ENCODE peak calls at places on chromosome 9, in ten cellular contexts. One of them, this sample, is unnamed. For H3K9me3, the result is how much of the 10 kb centered on the place peaks cover.

GRCh38 chr9:122364783-122365150 is 6.1 kb upstream of the PTGS1 start:
- DNase-seq in OCI-LY7: no peak
- DNase-seq in ovary: no peak
- DNase-seq in colonic mucosa: no peak
- DNase-seq in uterus: no peak
- DNase-seq in A673: no peak
- DNase-seq in body of pancreas: no peak
- DNase-seq in heart left ventricle: no peak
- DNase-seq in left lung: no peak
- DNase-seq in fibroblast of lung: no peak
- DNase-seq in this sample: no peak

GRCh38 chr9:126722252-126722921 is 82.5 kb upstream of the ZBTB43 start:
- DNase-seq in OCI-LY7: peak
- DNase-seq in ovary: no peak
- DNase-seq in colonic mucosa: peak
- DNase-seq in uterus: peak
- DNase-seq in A673: peak
- DNase-seq in body of pancreas: peak
- DNase-seq in heart left ventricle: peak
- DNase-seq in left lung: peak
- DNase-seq in fibroblast of lung: peak
- DNase-seq in this sample: peak

GRCh38 chr9:111316796-111317195 is 13.2 kb downstream of the OR2K2 start:
- DNase-seq in OCI-LY7: no peak
- DNase-seq in ovary: no peak
- DNase-seq in colonic mucosa: no peak
- DNase-seq in uterus: no peak
- DNase-seq in A673: no peak
- DNase-seq in body of pancreas: no peak
- DNase-seq in heart left ventricle: no peak
- DNase-seq in left lung: no peak
- DNase-seq in fibroblast of lung: no peak
- DNase-seq in this sample: no peak

GRCh38 chr9:129353697-129354336 is 175.8 kb upstream of the IER5L start:
- DNase-seq in OCI-LY7: no peak
- DNase-seq in ovary: peak
- DNase-seq in colonic mucosa: no peak
- DNase-seq in uterus: no peak
- DNase-seq in A673: no peak
- DNase-seq in body of pancreas: no peak
- DNase-seq in heart left ventricle: no peak
- DNase-seq in left lung: peak
- DNase-seq in fibroblast of lung: no peak
- DNase-seq in this sample: no peak

GRCh38 chr9:9341203-9341602 is 1271.6 kb downstream of the PTPRD start:
- DNase-seq in OCI-LY7: no peak
- DNase-seq in ovary: no peak
- DNase-seq in colonic mucosa: no peak
- DNase-seq in uterus: no peak
- DNase-seq in A673: no peak
- DNase-seq in body of pancreas: no peak
- DNase-seq in heart left ventricle: no peak
- DNase-seq in left lung: no peak
- DNase-seq in fibroblast of lung: no peak
- DNase-seq in this sample: no peak

GRCh38 chr9:129432255-129432654 is 188.6 kb downstream of the C9orf50 start:
- DNase-seq in OCI-LY7: no peak
- DNase-seq in ovary: no peak
- DNase-seq in colonic mucosa: no peak
- DNase-seq in uterus: no peak
- DNase-seq in A673: no peak
- DNase-seq in body of pancreas: no peak
- DNase-seq in heart left ventricle: no peak
- DNase-seq in left lung: peak
- DNase-seq in fibroblast of lung: no peak
- DNase-seq in this sample: no peak

GRCh38 chr9:137305788-137306545 is 3.9 kb upstream of the NRARP start:
- DNase-seq in OCI-LY7: no peak
- DNase-seq in ovary: no peak
- DNase-seq in colonic mucosa: no peak
- DNase-seq in uterus: peak
- DNase-seq in A673: no peak
- DNase-seq in body of pancreas: peak
- DNase-seq in heart left ventricle: peak
- DNase-seq in left lung: peak
- DNase-seq in fibroblast of lung: no peak
- DNase-seq in this sample: no peak

GRCh38 chr9:131407717-131408195 is 13.9 kb downstream of the PRRC2B start:
- DNase-seq in OCI-LY7: no peak
- DNase-seq in ovary: no peak
- DNase-seq in colonic mucosa: no peak
- DNase-seq in uterus: peak
- DNase-seq in A673: peak
- DNase-seq in body of pancreas: peak
- DNase-seq in heart left ventricle: peak
- DNase-seq in left lung: no peak
- DNase-seq in fibroblast of lung: peak
- DNase-seq in this sample: peak

GRCh38 chr9:92154016-92154415 is 38.8 kb upstream of the SPTLC1 start:
- DNase-seq in OCI-LY7: no peak
- DNase-seq in ovary: no peak
- DNase-seq in colonic mucosa: peak
- DNase-seq in uterus: no peak
- DNase-seq in A673: no peak
- DNase-seq in body of pancreas: no peak
- DNase-seq in heart left ventricle: no peak
- DNase-seq in left lung: no peak
- DNase-seq in fibroblast of lung: no peak
- DNase-seq in this sample: no peak

GRCh38 chr9:91681461-91682305 is 258.1 kb upstream of the NFIL3 start:
- DNase-seq in OCI-LY7: peak
- DNase-seq in ovary: peak
- DNase-seq in colonic mucosa: peak
- DNase-seq in uterus: peak
- DNase-seq in A673: peak
- DNase-seq in body of pancreas: peak
- DNase-seq in heart left ventricle: peak
- DNase-seq in left lung: peak
- DNase-seq in fibroblast of lung: peak
- DNase-seq in this sample: peak

GRCh38 chr9:127534250-127534649 is 77.8 kb upstream of the STXBP1 start:
- DNase-seq in OCI-LY7: no peak
- DNase-seq in ovary: no peak
- DNase-seq in colonic mucosa: no peak
- DNase-seq in uterus: no peak
- DNase-seq in A673: no peak
- DNase-seq in body of pancreas: no peak
- DNase-seq in heart left ventricle: no peak
- DNase-seq in left lung: no peak
- DNase-seq in fibroblast of lung: no peak
- DNase-seq in this sample: no peak

DNA sequence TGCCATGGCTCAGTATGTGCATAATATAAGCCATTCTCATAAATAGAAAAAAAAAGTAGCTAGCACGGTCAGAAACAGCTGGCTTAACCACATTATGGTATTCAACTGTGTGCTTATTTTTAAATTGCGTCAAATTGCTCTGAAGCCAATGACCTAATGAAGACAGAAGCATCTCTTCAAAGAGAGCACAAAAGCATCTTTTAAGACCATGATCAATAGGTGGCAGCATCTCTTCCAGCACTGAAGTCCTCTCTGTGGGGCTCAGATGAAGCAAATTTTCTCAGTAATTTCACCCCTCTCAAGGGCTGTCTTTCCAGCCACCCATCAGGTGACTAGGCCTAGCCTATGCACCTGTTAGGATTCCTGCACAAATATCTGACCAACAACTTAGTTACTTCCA is 251.4 kb downstream of the GLIS3 start:
- DNase-seq in OCI-LY7: no peak
- DNase-seq in ovary: no peak
- DNase-seq in colonic mucosa: no peak
- DNase-seq in uterus: no peak
- DNase-seq in A673: peak
- DNase-seq in body of pancreas: no peak
- DNase-seq in heart left ventricle: no peak
- DNase-seq in left lung: no peak
- DNase-seq in fibroblast of lung: peak
- DNase-seq in this sample: no peak
- TF ChIP-seq CTCF in OCI-LY7: peak
- TF ChIP-seq CTCF in ovary: no peak
- TF ChIP-seq CTCF in colonic mucosa: peak
- TF ChIP-seq CTCF in uterus: no peak
- TF ChIP-seq CTCF in A673: peak
- TF ChIP-seq CTCF in body of pancreas: no peak
- TF ChIP-seq CTCF in heart left ventricle: no peak
- TF ChIP-seq CTCF in left lung: no peak
- TF ChIP-seq CTCF in fibroblast of lung: peak
- TF ChIP-seq CTCF in this sample: no peak

DNA sequence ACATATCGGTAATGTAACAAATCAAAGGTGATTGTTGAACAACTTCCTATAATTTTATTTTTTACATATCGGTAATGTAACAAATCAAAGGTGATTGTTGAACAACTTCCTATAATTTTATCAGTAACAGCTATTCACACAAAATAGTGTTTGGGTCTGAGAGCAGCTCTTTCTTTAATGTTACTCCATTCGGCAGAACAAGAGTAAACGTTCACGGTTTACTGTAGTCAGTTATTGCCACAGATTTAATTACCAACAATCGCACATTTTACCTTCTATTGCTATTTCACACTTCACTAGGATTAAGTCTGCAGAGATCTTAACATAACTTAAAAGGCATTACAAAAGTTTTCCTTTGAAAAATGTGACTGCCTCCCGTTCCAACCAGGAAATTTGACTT is 6.4 kb downstream of the GNAQ start:
- DNase-seq in OCI-LY7: no peak
- DNase-seq in ovary: no peak
- DNase-seq in colonic mucosa: no peak
- DNase-seq in uterus: no peak
- DNase-seq in A673: no peak
- DNase-seq in body of pancreas: no peak
- DNase-seq in heart left ventricle: no peak
- DNase-seq in left lung: no peak
- DNase-seq in fibroblast of lung: no peak
- DNase-seq in this sample: no peak
- H3K9me3 ChIP-seq in OCI-LY7: under half
- H3K9me3 ChIP-seq in ovary: under half
- H3K9me3 ChIP-seq in colonic mucosa: under half
- H3K9me3 ChIP-seq in uterus: under half
- H3K9me3 ChIP-seq in A673: under half
- H3K9me3 ChIP-seq in body of pancreas: under half
- H3K9me3 ChIP-seq in heart left ventricle: under half
- H3K9me3 ChIP-seq in left lung: under half
- H3K9me3 ChIP-seq in fibroblast of lung: under half
- H3K9me3 ChIP-seq in this sample: under half

DNA sequence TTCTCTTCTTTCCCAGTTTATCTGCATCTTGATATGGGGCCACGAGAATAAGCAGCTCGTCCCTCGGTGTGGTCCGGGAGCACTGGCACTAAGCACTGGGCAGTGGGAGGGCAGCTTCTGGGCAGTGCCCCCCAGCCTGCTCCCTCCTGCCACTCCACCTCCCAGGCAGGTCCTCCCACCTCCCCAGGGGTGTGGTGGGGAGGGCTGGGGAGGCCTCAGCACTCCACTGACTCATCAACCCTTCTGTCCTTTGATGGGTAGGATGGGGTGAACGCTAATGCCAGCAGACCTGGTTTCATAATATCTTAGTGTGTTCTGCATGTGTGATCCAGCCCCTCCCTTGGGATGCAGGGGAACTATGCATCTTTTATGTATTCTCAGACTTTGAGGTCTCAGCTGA is 62.2 kb upstream of the GNE start:
- DNase-seq in OCI-LY7: no peak
- DNase-seq in ovary: no peak
- DNase-seq in colonic mucosa: no peak
- DNase-seq in uterus: no peak
- DNase-seq in A673: no peak
- DNase-seq in body of pancreas: no peak
- DNase-seq in heart left ventricle: no peak
- DNase-seq in left lung: no peak
- DNase-seq in fibroblast of lung: no peak
- DNase-seq in this sample: no peak
- H3K27ac ChIP-seq in OCI-LY7: no peak
- H3K27ac ChIP-seq in ovary: no peak
- H3K27ac ChIP-seq in colonic mucosa: peak
- H3K27ac ChIP-seq in uterus: no peak
- H3K27ac ChIP-seq in A673: no peak
- H3K27ac ChIP-seq in body of pancreas: peak
- H3K27ac ChIP-seq in heart left ventricle: no peak
- H3K27ac ChIP-seq in left lung: no peak
- H3K27ac ChIP-seq in fibroblast of lung: no peak
- H3K27ac ChIP-seq in this sample: no peak

GRCh38 chr9:21331676-21332402 is 3.4 kb downstream of the KLHL9 start:
- DNase-seq in OCI-LY7: no peak
- DNase-seq in ovary: no peak
- DNase-seq in colonic mucosa: no peak
- DNase-seq in uterus: no peak
- DNase-seq in A673: no peak
- DNase-seq in body of pancreas: no peak
- DNase-seq in heart left ventricle: no peak
- DNase-seq in left lung: no peak
- DNase-seq in fibroblast of lung: peak
- DNase-seq in this sample: no peak

GRCh38 chr9:21323091-21323490 is 12.1 kb downstream of the KLHL9 start:
- DNase-seq in OCI-LY7: no peak
- DNase-seq in ovary: no peak
- DNase-seq in colonic mucosa: no peak
- DNase-seq in uterus: no peak
- DNase-seq in A673: no peak
- DNase-seq in body of pancreas: no peak
- DNase-seq in heart left ventricle: no peak
- DNase-seq in left lung: no peak
- DNase-seq in fibroblast of lung: no peak
- DNase-seq in this sample: no peak

GRCh38 chr9:21324040-21324439 is 11.2 kb downstream of the KLHL9 start:
- DNase-seq in OCI-LY7: no peak
- DNase-seq in ovary: no peak
- DNase-seq in colonic mucosa: no peak
- DNase-seq in uterus: no peak
- DNase-seq in A673: no peak
- DNase-seq in body of pancreas: no peak
- DNase-seq in heart left ventricle: no peak
- DNase-seq in left lung: no peak
- DNase-seq in fibroblast of lung: no peak
- DNase-seq in this sample: no peak

DNA sequence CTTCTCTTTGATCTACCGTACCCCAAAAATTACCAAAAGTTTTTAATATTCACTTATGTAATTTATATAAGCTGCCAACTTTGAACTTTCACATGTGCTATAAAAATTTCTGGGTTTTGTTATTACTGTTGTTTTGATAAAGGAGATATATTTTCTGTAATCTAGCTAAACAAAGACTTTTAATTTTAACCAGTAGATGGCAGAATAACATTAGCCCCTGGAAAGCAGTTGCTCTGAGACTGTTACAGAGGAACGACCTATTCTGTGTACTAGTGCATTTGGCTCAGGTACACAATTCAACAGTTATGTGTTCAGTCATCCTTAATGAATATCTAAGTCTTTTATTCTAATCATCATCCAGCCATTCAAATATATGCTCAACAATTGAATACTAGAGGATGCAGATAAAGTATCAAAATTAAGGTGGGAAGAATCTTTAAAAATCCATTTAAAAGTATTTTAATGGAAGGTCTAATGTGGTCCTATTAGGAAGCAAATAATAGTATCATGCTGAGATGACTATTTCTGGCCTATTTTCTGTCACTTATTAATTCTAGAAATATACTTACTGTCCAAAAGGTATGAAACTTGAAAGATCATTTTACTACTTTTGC is 8.6 kb downstream of the KLHL9 start:
- DNase-seq in OCI-LY7: peak
- DNase-seq in ovary: no peak
- DNase-seq in colonic mucosa: no peak
- DNase-seq in uterus: no peak
- DNase-seq in A673: peak
- DNase-seq in body of pancreas: no peak
- DNase-seq in heart left ventricle: no peak
- DNase-seq in left lung: no peak
- DNase-seq in fibroblast of lung: peak
- DNase-seq in this sample: no peak
- TF ChIP-seq CTCF in OCI-LY7: peak
- TF ChIP-seq CTCF in ovary: peak
- TF ChIP-seq CTCF in colonic mucosa: peak
- TF ChIP-seq CTCF in uterus: peak
- TF ChIP-seq CTCF in A673: peak
- TF ChIP-seq CTCF in body of pancreas: peak
- TF ChIP-seq CTCF in heart left ventricle: peak
- TF ChIP-seq CTCF in left lung: no peak
- TF ChIP-seq CTCF in fibroblast of lung: peak
- TF ChIP-seq CTCF in this sample: peak

This sample was measured in CD4-positive, alpha-beta T cell.